ENCODE peak calls at places on chromosomes 2 and 18, in four cellular contexts. C, X, B and Z are unnamed samples.

GRCh38 chr2:241935314-241935713 is 65.8 kb downstream of the RTP5 start:
- DNase-seq in C (no peak), X (no peak), B (no peak), Z (no peak)

GRCh38 chr2:190696792-190697398 is 48.0 kb downstream of the NAB1 start:
- DNase-seq in C (no peak), X (no peak), B (peak), Z (peak)

GRCh38 chr2:129935118-129935517 is 44.3 kb upstream of the RAB6C start:
- DNase-seq in C (no peak), X (no peak), B (no peak), Z (no peak)

GRCh38 chr2:85468704-85469349 is 50.3 kb downstream of the SH2D6 start:
- DNase-seq in C (no peak), X (no peak), B (peak), Z (peak)

GRCh38 chr2:189552334-189552990 is 28.1 kb downstream of the SLC40A1 start:
- DNase-seq in C (no peak), X (no peak), B (peak), Z (no peak)

GRCh38 chr2:148534416-148535205 is 109.9 kb upstream of the EPC2 start:
- DNase-seq in C (no peak), X (no peak), B (no peak), Z (no peak)

GRCh38 chr2:94984964-94985575 is 40.4 kb upstream of the MAL start:
- DNase-seq in C (no peak), X (no peak), B (no peak), Z (no peak)

GRCh38 chr18:47175283-47175894 is 775 bp downstream of the IER3IP1 start:
- DNase-seq in C (no peak), X (no peak), B (no peak), Z (no peak)

GRCh38 chr2:218985021-218985324 is at the start of gene FEV:
- DNase-seq in C (no peak), X (no peak), B (no peak), Z (no peak)
- TF ChIP-seq SUZ12 in C (no peak), X (no peak), B (no peak), Z (peak)

GRCh38 chr2:10720983-10721343 is 467 bp upstream of the ATP6V1C2 start:
- DNase-seq in C (no peak), X (no peak), B (no peak), Z (no peak)
- TF ChIP-seq YY1 in C (no peak), X (no peak), B (no peak), Z (no peak)

GRCh38 chr2:6923319-6923718 is 6.1 kb downstream of the RNF144A start:
- DNase-seq in C (no peak), X (no peak), B (no peak), Z (no peak)
- TF ChIP-seq SUZ12 in C (no peak), X (no peak), B (no peak), Z (no peak)

GRCh38 chr2:220370764-220371163 is 743.3 kb downstream of the SLC4A3 start:
- DNase-seq in C (no peak), X (no peak), B (no peak), Z (no peak)

GRCh38 chr2:220374282-220374681 is 746.9 kb downstream of the SLC4A3 start:
- DNase-seq in C (no peak), X (no peak), B (no peak), Z (no peak)

DNA sequence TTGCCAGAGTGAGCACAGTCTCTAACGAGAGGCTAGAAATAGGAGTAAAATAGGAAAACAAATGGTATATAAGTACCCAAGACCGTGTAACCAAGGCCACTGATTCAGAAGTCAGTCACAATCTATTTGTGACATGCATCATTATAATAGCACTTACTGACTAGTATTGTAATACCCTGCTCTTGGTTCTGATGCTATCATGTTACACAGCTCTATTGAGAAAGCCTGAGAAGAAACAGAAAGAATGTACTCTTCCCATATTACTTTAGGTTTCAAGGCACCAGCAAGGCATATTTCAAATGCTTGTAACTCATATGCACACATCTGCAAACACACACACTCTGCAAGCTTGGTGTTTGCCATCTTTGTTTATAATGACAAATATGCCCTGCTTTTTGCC is 746.4 kb downstream of the SLC4A3 start:
- DNase-seq in C (no peak), X (no peak), B (no peak), Z (no peak)
- TF ChIP-seq YY1 in C (no peak), X (no peak), B (no peak), Z (no peak)

GRCh38 chr2:186460465-186460864 is 25.6 kb upstream of the ZC3H15 start:
- DNase-seq in C (no peak), X (no peak), B (peak), Z (peak)
- TF ChIP-seq SUZ12 in C (no peak), X (no peak), B (no peak), Z (no peak)

GRCh38 chr18:23612434-23613090 is 26.3 kb upstream of the NPC1 start:
- DNase-seq in C (peak), X (no peak), B (no peak), Z (no peak)
- TF ChIP-seq YY1 in C (no peak), X (no peak), B (no peak), Z (no peak)

GRCh38 chr2:8606226-8606625 is 75.6 kb upstream of the ID2 start:
- DNase-seq in C (peak), X (no peak), B (no peak), Z (no peak)
- TF ChIP-seq SUZ12 in C (no peak), X (no peak), B (no peak), Z (no peak)